ENCODE peak calls at places on chromosomes 16 and 17, in six cellular contexts. Q, I, E, M, X and W are unnamed samples.

GRCh38 chr16:35795361-35796029 is 2336.1 kb downstream of the TP53TG3F start:
- DNase-seq in I (no peak), X (no peak), Q (no peak), E (no peak), M (no peak), W (no peak)

GRCh38 chr17:40538019-40538935 is 27.0 kb downstream of the CCR7 start:
- DNase-seq in Q (peak), I (peak), E (no peak), M (no peak), X (no peak), W (no peak)

GRCh38 chr17:29835438-29836351 is 94.3 kb downstream of the SSH2 start:
- DNase-seq in Q (no peak), E (peak), I (no peak), M (no peak), X (peak), W (no peak)

GRCh38 chr16:2985893-2986355 is 5.7 kb upstream of the PKMYT1 start:
- DNase-seq in E (no peak), Q (no peak), I (no peak), X (no peak), M (peak), W (no peak)

GRCh38 chr17:10802487-10803284 is 1.2 kb downstream of the TMEM238L start:
- DNase-seq in Q (no peak), X (no peak), E (no peak), M (no peak), I (no peak), W (no peak)

GRCh38 chr16:68369697-68370096 is 58.9 kb downstream of the PRMT7 start:
- DNase-seq in M (no peak), E (no peak), X (no peak), I (no peak), Q (no peak), W (peak)

GRCh38 chr17:70181866-70182265 is 12.5 kb downstream of the KCNJ2 start:
- DNase-seq in E (no peak), Q (no peak), I (no peak), M (no peak), X (no peak), W (no peak)

GRCh38 chr17:75069783-75070182 is 18.0 kb upstream of the SLC16A5 start:
- DNase-seq in M (no peak), E (no peak), Q (peak), X (no peak), I (no peak), W (peak)

GRCh38 chr16:35195864-35196216 is 1736.4 kb downstream of the TP53TG3F start:
- DNase-seq in E (no peak), I (no peak), Q (no peak), M (no peak), X (no peak), W (no peak)

GRCh38 chr17:61774724-61775123 is 88.6 kb downstream of the BRIP1 start:
- DNase-seq in M (no peak), I (no peak), X (no peak), Q (no peak), E (no peak), W (no peak)

GRCh38 chr16:2030036-2030435 is 3.3 kb downstream of the NHERF2 start:
- DNase-seq in M (no peak), I (no peak), Q (no peak), X (no peak), E (no peak), W (no peak)

GRCh38 chr17:75685508-75685907 is 18.4 kb downstream of the SAP30BP start:
- DNase-seq in Q (peak), E (peak), X (no peak), M (no peak), I (no peak), W (no peak)

GRCh38 chr16:88287219-88287618 is 95.5 kb upstream of the ZNF469 start:
- DNase-seq in X (no peak), M (peak), Q (peak), E (no peak), I (no peak), W (peak)

GRCh38 chr16:27847030-27847550 is 216.4 kb downstream of the GSG1L start:
- DNase-seq in E (peak), Q (no peak), I (no peak), X (peak), M (peak), W (no peak)

GRCh38 chr16:30004811-30005242 is 6.0 kb downstream of the DOC2A start:
- DNase-seq in M (no peak), Q (no peak), E (no peak), X (no peak), I (no peak), W (no peak)

GRCh38 chr16:30621765-30622164 is 11.6 kb upstream of the ZNF689 start:
- DNase-seq in E (no peak), Q (peak), I (no peak), X (peak), M (no peak), W (no peak)

GRCh38 chr16:2250652-2251280 is 621 bp downstream of the ECI1 start:
- DNase-seq in I (no peak), Q (peak), E (peak), M (no peak), X (no peak), W (peak)

GRCh38 chr16:78184554-78185183 is 85.2 kb downstream of the WWOX start:
- DNase-seq in E (no peak), M (no peak), X (peak), Q (peak), I (no peak), W (no peak)

GRCh38 chr16:67928147-67928546 is 3.5 kb downstream of the CTRL start:
- DNase-seq in X (no peak), M (no peak), I (no peak), Q (no peak), E (no peak), W (no peak)

GRCh38 chr17:79800325-79801155 is 3.7 kb upstream of the CBX8 start:
- DNase-seq in Q (peak), M (peak), E (peak), I (no peak), X (peak), W (peak)

GRCh38 chr17:78736526-78737079 is 45.5 kb downstream of the CYTH1 start:
- DNase-seq in M (peak), I (peak), Q (peak), X (no peak), E (no peak), W (peak)

GRCh38 chr17:78737332-78737731 is 44.7 kb downstream of the CYTH1 start:
- DNase-seq in I (no peak), Q (peak), X (no peak), E (peak), M (no peak), W (no peak)

GRCh38 chr17:78738245-78738644 is 43.8 kb downstream of the CYTH1 start:
- DNase-seq in I (peak), Q (no peak), M (peak), E (no peak), X (no peak), W (no peak)

GRCh38 chr17:78734841-78735641 is 47.0 kb downstream of the CYTH1 start:
- DNase-seq in E (no peak), I (no peak), X (no peak), M (peak), Q (no peak), W (peak)

DNA sequence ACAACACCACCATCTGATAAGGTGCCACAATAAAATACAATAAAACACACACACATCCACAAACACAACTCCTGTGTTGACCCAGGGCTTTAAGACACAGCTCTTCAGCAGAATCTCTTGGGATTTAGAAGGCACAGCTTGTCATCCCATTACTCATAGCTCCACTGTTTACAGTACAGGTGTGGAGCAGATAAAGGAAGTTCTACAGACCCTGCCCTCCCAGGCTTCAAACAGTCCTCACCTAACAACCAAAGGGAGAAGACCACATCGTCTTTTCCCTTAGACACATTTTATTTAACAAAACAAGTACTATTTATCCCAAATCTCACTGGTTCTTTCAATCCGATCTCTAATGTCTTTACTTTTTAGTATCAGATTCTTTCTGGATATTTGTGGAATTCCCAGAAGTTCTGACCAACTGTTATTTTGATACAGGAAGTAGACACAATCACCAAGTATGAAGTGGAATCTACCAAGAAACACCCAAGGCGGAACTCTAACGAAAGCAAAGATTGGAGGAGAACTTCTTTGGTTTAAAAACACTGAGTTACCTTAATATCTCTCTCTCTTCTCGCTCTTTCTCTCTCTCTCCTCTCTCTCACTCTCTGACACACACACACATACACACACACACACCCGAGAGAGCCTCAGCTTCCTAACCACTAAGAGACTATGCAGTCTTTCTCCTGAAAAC is 46.1 kb downstream of the CYTH1 start:
- DNase-seq in X (no peak), I (no peak), M (no peak), Q (peak), E (no peak), W (no peak)
- TF ChIP-seq CTCF in X (no peak), I (no peak), M (no peak), Q (no peak), E (no peak), W (no peak)

DNA sequence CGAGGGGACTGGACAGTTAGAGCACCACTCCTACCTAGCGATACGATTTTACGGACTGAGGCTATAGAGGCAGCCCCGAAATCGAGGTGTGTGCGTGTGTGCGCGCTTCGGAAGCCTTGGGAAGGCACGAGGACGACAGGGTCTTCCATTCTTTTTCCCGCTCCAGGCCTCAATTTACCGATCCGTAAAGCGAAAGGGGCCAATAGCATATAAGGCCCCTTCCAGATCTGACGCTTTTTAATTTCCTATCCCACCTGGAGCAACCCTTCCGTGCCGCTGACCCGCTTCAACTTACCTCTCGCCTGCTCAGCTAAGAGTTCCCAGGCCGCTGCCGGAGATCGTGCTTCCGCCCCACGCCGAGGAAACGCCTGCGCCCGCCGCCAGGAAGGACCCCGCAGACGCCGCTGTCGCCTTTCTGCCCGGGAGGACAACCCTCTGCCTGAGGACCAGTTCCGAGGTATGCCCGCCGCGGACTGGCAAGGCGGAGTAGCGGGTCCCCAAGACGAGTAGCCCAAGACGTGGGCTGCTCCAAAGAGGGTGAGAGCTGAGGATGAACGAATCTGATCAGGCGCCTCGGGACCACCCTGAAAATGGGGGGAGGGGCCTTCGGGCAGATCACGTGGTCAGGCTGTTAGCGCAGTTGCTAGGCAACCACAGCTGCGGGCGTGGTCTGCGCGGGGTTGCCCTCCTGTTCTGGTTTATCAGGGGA is at the start of gene EFTUD2:
- DNase-seq in I (peak), Q (peak), E (peak), M (peak), X (peak), W (peak)
- TF ChIP-seq CTCF in I (no peak), Q (no peak), E (no peak), M (no peak), X (no peak), W (no peak)

GRCh38 chr17:42252528-42253172 is 23.5 kb downstream of the STAT5B start:
- DNase-seq in M (no peak), I (no peak), Q (peak), E (no peak), X (no peak), W (no peak)

GRCh38 chr17:42253173-42253545 is 23.0 kb downstream of the STAT5B start:
- DNase-seq in X (no peak), M (no peak), E (no peak), Q (no peak), I (no peak), W (no peak)

GRCh38 chr17:42253601-42254000 is 22.6 kb downstream of the STAT5B start:
- DNase-seq in M (no peak), Q (peak), E (no peak), I (no peak), X (no peak), W (no peak)

GRCh38 chr17:42249681-42250446 is 26.3 kb downstream of the STAT5B start:
- DNase-seq in Q (no peak), M (no peak), I (no peak), X (no peak), E (no peak), W (peak)

DNA sequence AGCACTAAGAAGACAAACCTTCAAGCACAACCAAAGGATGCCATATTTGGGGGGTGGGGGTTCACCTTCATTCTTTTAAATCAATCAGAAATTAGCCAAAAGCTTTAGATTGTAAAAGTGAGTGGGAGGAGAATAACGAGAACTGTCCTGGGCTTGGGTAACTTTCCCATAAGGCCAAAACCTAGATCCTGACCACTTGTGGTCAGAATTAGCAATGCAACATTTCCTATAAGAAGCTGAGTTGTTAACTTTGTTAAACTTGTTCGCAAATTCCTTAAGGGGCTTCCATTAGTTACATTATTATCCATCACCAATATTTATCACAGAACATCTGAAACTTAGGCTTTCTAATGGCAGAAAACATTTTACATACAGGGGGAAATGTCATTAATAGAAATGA is 25.1 kb downstream of the STAT5B start:
- DNase-seq in Q (peak), M (no peak), X (no peak), E (peak), I (no peak), W (no peak)
- TF ChIP-seq CTCF in Q (peak), M (peak), X (peak), E (peak), I (peak), W (no peak)

GRCh38 chr16:86520317-86521210 is 10.2 kb downstream of the FOXF1 start:
- DNase-seq in Q (no peak), I (no peak), E (no peak), X (no peak), M (no peak), W (no peak)
- TF ChIP-seq CTCF in Q (no peak), I (no peak), E (no peak), X (no peak), M (no peak), W (peak)

DNA sequence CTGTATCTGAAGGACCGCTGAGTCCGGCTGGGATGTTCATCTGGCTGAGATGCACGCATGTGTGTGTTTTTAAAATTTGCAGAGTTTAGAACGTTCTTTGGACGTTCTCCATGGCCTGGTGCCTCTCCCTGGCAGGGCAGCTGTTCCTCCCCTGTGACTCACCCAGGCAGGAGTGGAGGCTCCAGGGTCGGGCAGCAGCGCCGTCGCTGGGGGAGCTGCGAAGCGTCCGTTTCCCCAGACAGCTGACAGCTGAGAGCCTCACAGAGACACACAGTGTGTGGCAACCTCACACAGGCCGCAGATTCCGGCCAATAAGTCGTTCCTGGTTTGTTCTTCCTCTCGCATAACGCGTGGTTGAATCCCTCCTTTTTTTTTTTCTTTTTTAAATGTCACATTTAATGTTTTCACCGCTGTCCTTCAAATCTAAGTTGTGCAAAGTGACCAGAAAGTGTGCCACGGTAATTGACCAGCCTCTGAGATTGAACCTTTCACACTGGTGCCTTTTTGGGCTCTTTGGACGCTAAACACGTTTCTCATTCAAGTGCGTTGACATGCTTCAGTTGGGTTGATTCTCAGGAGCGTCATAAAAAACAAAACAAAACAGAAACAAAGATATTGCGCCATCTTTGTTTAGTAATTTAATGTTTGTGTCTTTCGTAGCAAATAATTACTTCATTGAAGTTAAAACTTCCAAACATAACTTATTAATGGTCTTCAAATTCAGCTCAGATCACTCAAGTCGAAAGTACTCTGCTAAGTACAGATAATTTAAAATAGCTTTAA is 80.4 kb downstream of the OR1D5 start:
- DNase-seq in I (peak), X (peak), Q (no peak), E (peak), M (no peak), W (no peak)
- TF ChIP-seq CTCF in I (peak), X (peak), Q (no peak), E (peak), M (no peak), W (no peak)

GRCh38 chr17:21042434-21043295 is at the start of gene USP22:
- DNase-seq in X (no peak), M (peak), Q (no peak), I (no peak), E (no peak), W (peak)

GRCh38 chr17:21043296-21044232 is 753 bp upstream of the USP22 start:
- DNase-seq in I (peak), X (peak), Q (peak), M (peak), E (peak), W (peak)

GRCh38 chr17:21041753-21042433 is 918 bp downstream of the USP22 start:
- DNase-seq in I (peak), X (no peak), M (peak), E (peak), Q (peak), W (peak)

GRCh38 chr17:21037117-21037803 is 5.6 kb downstream of the USP22 start:
- DNase-seq in X (no peak), E (no peak), Q (no peak), M (no peak), I (no peak), W (no peak)

DNA sequence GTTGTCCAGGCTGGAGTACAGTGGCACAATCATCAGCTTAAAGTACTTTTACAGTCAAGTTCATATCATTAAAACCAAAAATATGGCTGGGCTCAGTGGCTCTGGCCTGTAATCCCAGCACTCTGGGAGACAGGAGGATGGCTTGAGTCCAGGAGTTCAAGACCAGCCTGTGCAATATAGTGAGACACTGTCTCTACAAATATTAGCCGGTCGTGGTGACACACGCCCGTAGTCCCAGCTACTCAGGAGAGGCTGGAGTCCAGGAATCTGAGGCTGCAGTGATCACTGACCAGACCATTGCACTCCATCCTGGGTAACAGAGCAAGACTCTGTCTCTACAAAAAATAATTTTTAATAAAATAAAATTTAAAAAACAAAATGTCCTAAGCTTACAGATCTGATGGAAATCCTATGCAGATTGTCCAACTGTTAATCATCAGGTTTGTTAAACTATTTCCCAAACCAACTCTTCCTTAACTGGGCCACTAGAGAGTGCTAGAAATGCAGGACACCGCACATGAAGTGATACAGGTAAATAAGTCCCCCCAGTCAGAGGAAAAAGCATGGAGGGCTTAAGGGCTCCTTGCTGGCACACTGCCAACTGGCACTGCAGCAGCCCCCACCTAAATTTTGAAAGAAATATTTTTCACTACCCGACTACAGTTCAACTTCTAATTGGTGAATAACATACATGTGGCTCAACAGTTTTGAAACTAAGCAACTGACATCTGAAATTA is 2.8 kb downstream of the USP22 start:
- DNase-seq in Q (peak), E (peak), X (peak), I (no peak), M (no peak), W (peak)
- TF ChIP-seq CTCF in Q (peak), E (peak), X (peak), I (peak), M (peak), W (peak)

GRCh38 chr17:50388728-50389127 is 8.6 kb downstream of the LRRC59 start:
- DNase-seq in M (no peak), I (no peak), E (no peak), X (no peak), Q (no peak), W (no peak)
- TF ChIP-seq CTCF in M (no peak), I (no peak), E (no peak), X (no peak), Q (no peak), W (no peak)

GRCh38 chr17:32485261-32485955 is 1.4 kb upstream of the CDK5R1 start:
- DNase-seq in Q (no peak), M (no peak), X (no peak), I (no peak), E (no peak), W (no peak)

GRCh38 chr17:32484628-32485027 is 2.2 kb upstream of the CDK5R1 start:
- DNase-seq in M (no peak), I (no peak), Q (no peak), E (no peak), X (no peak), W (no peak)

GRCh38 chr17:32482568-32483320 is 4.0 kb upstream of the CDK5R1 start:
- DNase-seq in M (peak), I (no peak), E (no peak), Q (no peak), X (no peak), W (no peak)

GRCh38 chr17:32484041-32484461 is 2.7 kb upstream of the CDK5R1 start:
- DNase-seq in I (no peak), X (no peak), M (peak), E (no peak), Q (no peak), W (no peak)

GRCh38 chr17:32483451-32484019 is 3.3 kb upstream of the CDK5R1 start:
- DNase-seq in E (peak), X (peak), Q (peak), M (peak), I (peak), W (peak)
- TF ChIP-seq CTCF in E (peak), X (peak), Q (peak), M (peak), I (peak), W (peak)